ENCODE peak calls at places on chromosomes 7 and 10, in seven cellular contexts. I is Karpas-422, E is upper lobe of right lung, C is endothelial cell of umbilical vein, G is SJSA1, F is SK-N-SH, X is stomach. T is an unnamed sample. For H3K4me1, the result is how much of the 10 kb centered on the place peaks cover.

GRCh38 chr10:89563861-89564478 is 28.6 kb upstream of the SLC16A12 start:
- DNase-seq in I (peak), E (no peak), C (peak), G (peak), F (peak), X (no peak), T (no peak)

GRCh38 chr10:62582804-62583208 is 208.6 kb downstream of the ZNF365 start:
- DNase-seq in I (no peak), E (peak), C (no peak), G (peak), F (no peak), X (peak), T (peak)

GRCh38 chr10:86652361-86653202 is 1.8 kb upstream of the OPN4 start:
- DNase-seq in I (no peak), E (peak), C (no peak), G (peak), F (peak), X (no peak), T (peak)

GRCh38 chr7:36490335-36490940 is 100.8 kb downstream of the ANLN start:
- DNase-seq in I (no peak), E (no peak), C (peak), G (no peak), F (no peak), X (no peak), T (no peak)

GRCh38 chr10:30686706-30687105 is 57.2 kb upstream of the LYZL2 start:
- DNase-seq in I (no peak), E (no peak), C (no peak), G (no peak), F (no peak), X (no peak), T (no peak)

GRCh38 chr7:120583835-120584586 is 273.9 kb downstream of the TSPAN12 start:
- DNase-seq in I (no peak), E (no peak), C (peak), G (peak), F (no peak), X (no peak), T (no peak)

GRCh38 chr10:43648392-43649148 is at the start of gene ZNF32:
- DNase-seq in I (peak), E (peak), C (peak), G (peak), F (peak), X (peak), T (peak)

GRCh38 chr10:49082767-49083166 is 32.6 kb downstream of the VSTM4 start:
- DNase-seq in I (no peak), E (no peak), C (no peak), G (no peak), F (no peak), X (no peak), T (peak)

GRCh38 chr10:80460399-80461207 is 6.5 kb downstream of the TSPAN14 start:
- DNase-seq in I (no peak), E (peak), C (peak), G (no peak), F (no peak), X (peak), T (peak)

GRCh38 chr7:98922392-98923107 is 44.2 kb downstream of the TRRAP start:
- DNase-seq in I (no peak), E (peak), C (no peak), G (no peak), F (no peak), X (peak), T (no peak)

GRCh38 chr10:43166879-43167490 is 28.7 kb downstream of the CSGALNACT2 start:
- DNase-seq in I (no peak), E (no peak), C (no peak), G (no peak), F (no peak), X (no peak), T (no peak)

GRCh38 chr10:1367938-1368697 is 311.9 kb downstream of the WDR37 start:
- DNase-seq in I (no peak), E (no peak), C (no peak), G (no peak), F (peak), X (no peak), T (no peak)

GRCh38 chr7:2719007-2719406 is 31.0 kb downstream of the AMZ1 start:
- DNase-seq in I (peak), E (no peak), C (no peak), G (no peak), F (peak), X (no peak), T (no peak)

GRCh38 chr10:4671451-4672145 is 154.4 kb upstream of the AKR1E2 start:
- DNase-seq in I (no peak), E (no peak), C (no peak), G (peak), F (no peak), X (no peak), T (no peak)

GRCh38 chr10:73887038-73888015 is 13.0 kb upstream of the CAMK2G start:
- DNase-seq in I (no peak), E (peak), C (peak), G (peak), F (peak), X (peak), T (peak)

GRCh38 chr10:87935290-87936141 is 72.1 kb downstream of the PTEN start:
- DNase-seq in I (no peak), E (no peak), C (no peak), G (no peak), F (no peak), X (no peak), T (no peak)

GRCh38 chr10:121598261-121599249 is at the start of gene FGFR2:
- DNase-seq in I (no peak), E (peak), C (peak), G (peak), F (peak), X (peak), T (peak)

GRCh38 chr10:125000366-125001312 is 58.7 kb downstream of the ZRANB1 start:
- DNase-seq in I (no peak), E (peak), C (no peak), G (no peak), F (peak), X (peak), T (peak)

GRCh38 chr7:79882916-79883315 is 251.7 kb upstream of the GNAI1 start:
- DNase-seq in I (no peak), E (no peak), C (no peak), G (no peak), F (no peak), X (no peak), T (no peak)

GRCh38 chr7:91655656-91656055 is 224.8 kb downstream of the MTERF1 start:
- DNase-seq in I (no peak), E (no peak), C (no peak), G (no peak), F (no peak), X (no peak), T (no peak)

GRCh38 chr7:149624006-149624405 is 126.4 kb upstream of the ZNF746 start:
- DNase-seq in I (peak), E (peak), C (peak), G (no peak), F (peak), X (peak), T (peak)

GRCh38 chr7:41624818-41625217 is 78.1 kb downstream of the INHBA start:
- DNase-seq in I (no peak), E (no peak), C (no peak), G (no peak), F (no peak), X (no peak), T (no peak)

GRCh38 chr7:130559184-130559583 is 67.3 kb downstream of the MEST start:
- DNase-seq in I (no peak), E (no peak), C (no peak), G (no peak), F (no peak), X (no peak), T (no peak)

GRCh38 chr7:139830292-139830691 is 1.2 kb downstream of the TBXAS1 start:
- DNase-seq in I (no peak), E (no peak), C (no peak), G (no peak), F (no peak), X (no peak), T (no peak)

GRCh38 chr7:37901236-37901827 is 15.3 kb downstream of the SFRP4 start:
- DNase-seq in I (peak), E (no peak), C (peak), G (peak), F (peak), X (no peak), T (no peak)

GRCh38 chr7:18459439-18459838 is 36.1 kb upstream of the HDAC9 start:
- DNase-seq in I (no peak), E (no peak), C (no peak), G (no peak), F (no peak), X (no peak), T (no peak)

GRCh38 chr10:120586471-120586872 is 129.4 kb downstream of the PLPP4 start:
- DNase-seq in I (no peak), E (no peak), C (no peak), G (peak), F (no peak), X (no peak), T (no peak)

GRCh38 chr7:95950698-95951097 is 178.3 kb downstream of the DYNC1I1 start:
- DNase-seq in I (no peak), E (no peak), C (no peak), G (no peak), F (no peak), X (no peak), T (no peak)

DNA sequence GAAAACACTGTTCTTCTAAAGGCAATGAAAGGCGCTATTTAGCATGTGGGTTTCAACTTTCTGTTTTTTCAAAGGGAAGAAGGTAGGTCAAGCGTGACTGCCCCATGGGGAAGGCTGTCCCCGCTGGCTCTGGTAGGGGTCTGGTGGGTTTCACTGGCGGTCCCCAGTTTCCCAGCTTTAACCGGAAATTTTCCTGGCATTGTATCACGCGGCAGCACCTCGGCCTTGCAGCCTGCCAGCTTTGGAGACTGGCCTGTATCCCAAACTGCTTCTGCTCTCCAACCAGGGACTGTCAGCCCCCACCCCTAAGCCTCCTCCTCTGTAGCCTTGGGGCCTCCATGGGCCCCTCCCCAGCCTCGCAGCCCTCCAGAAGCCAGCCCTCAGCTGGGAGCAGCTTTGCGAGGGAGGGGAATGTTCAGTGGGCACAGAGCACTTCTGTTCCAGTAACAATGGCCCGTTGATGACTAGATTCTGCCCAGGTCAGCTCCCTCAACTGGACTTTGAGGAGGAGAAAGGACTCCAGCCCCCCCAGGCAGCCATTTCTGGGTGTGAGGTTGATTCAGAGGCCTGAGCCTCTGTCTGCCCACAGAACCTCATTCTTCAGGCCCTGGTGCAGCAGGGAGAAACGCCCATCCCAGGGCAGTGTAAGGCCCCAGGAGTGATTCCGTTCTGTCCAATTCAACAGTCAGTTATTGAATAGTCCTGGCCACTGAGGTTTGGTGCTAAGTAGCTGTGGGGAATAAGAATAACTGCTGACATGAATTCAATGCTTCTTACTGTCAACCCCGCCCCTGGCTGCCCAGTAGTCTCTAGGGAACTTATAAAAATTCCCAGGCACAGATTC is 17.1 kb downstream of the CHST3 start:
- DNase-seq in I (no peak), E (no peak), C (peak), G (peak), F (peak), X (no peak), T (no peak)
- H3K4me1 ChIP-seq in I (under half), E (half or more), C (half or more), G (half or more), F (under half), X (half or more), T (under half)

GRCh38 chr7:132548489-132549078 is 27.7 kb downstream of the PLXNA4 start:
- DNase-seq in I (no peak), E (no peak), C (peak), G (no peak), F (no peak), X (no peak), T (no peak)
- H3K4me3 ChIP-seq in I (no peak), E (no peak), C (no peak), G (no peak), F (no peak), X (no peak), T (no peak)

GRCh38 chr7:43652364-43652763 is 69.5 kb downstream of the STK17A start:
- DNase-seq in I (no peak), E (no peak), C (no peak), G (no peak), F (no peak), X (no peak), T (no peak)
- H3K27ac ChIP-seq in I (peak), E (no peak), C (no peak), G (no peak), F (peak), X (peak), T (no peak)

GRCh38 chr7:142796001-142796500 is 25.3 kb downstream of the PRSS2 start:
- DNase-seq in I (no peak), E (no peak), C (no peak), G (no peak), F (no peak), X (no peak), T (no peak)
- H3K4me1 ChIP-seq in I (under half), E (under half), C (under half), G (under half), F (under half), X (under half), T (under half)

GRCh38 chr7:138670594-138670993 is 30.6 kb downstream of the SVOPL start:
- DNase-seq in I (no peak), E (no peak), C (no peak), G (no peak), F (no peak), X (no peak), T (no peak)

GRCh38 chr7:138667535-138667934 is 33.6 kb downstream of the SVOPL start:
- DNase-seq in I (no peak), E (no peak), C (no peak), G (no peak), F (no peak), X (no peak), T (no peak)

GRCh38 chr7:138668197-138668596 is 33.0 kb downstream of the SVOPL start:
- DNase-seq in I (no peak), E (no peak), C (no peak), G (no peak), F (no peak), X (no peak), T (no peak)

GRCh38 chr7:138669364-138669763 is 31.8 kb downstream of the SVOPL start:
- DNase-seq in I (no peak), E (no peak), C (no peak), G (no peak), F (no peak), X (no peak), T (no peak)

GRCh38 chr7:138668946-138669345 is 32.2 kb downstream of the SVOPL start:
- DNase-seq in I (no peak), E (no peak), C (no peak), G (no peak), F (no peak), X (no peak), T (no peak)
- H3K4me3 ChIP-seq in I (no peak), E (no peak), C (no peak), G (no peak), F (no peak), X (no peak), T (no peak)

GRCh38 chr10:104316321-104317099 is 21.8 kb downstream of the ITPRIP start:
- DNase-seq in I (no peak), E (no peak), C (no peak), G (no peak), F (no peak), X (no peak), T (no peak)

GRCh38 chr10:104315486-104315921 is 22.8 kb downstream of the ITPRIP start:
- DNase-seq in I (no peak), E (peak), C (no peak), G (no peak), F (no peak), X (no peak), T (no peak)

GRCh38 chr10:104317195-104318095 is 20.8 kb downstream of the ITPRIP start:
- DNase-seq in I (peak), E (peak), C (no peak), G (no peak), F (no peak), X (no peak), T (peak)

GRCh38 chr10:104318810-104319684 is 19.2 kb downstream of the ITPRIP start:
- DNase-seq in I (no peak), E (peak), C (no peak), G (no peak), F (no peak), X (no peak), T (peak)

DNA sequence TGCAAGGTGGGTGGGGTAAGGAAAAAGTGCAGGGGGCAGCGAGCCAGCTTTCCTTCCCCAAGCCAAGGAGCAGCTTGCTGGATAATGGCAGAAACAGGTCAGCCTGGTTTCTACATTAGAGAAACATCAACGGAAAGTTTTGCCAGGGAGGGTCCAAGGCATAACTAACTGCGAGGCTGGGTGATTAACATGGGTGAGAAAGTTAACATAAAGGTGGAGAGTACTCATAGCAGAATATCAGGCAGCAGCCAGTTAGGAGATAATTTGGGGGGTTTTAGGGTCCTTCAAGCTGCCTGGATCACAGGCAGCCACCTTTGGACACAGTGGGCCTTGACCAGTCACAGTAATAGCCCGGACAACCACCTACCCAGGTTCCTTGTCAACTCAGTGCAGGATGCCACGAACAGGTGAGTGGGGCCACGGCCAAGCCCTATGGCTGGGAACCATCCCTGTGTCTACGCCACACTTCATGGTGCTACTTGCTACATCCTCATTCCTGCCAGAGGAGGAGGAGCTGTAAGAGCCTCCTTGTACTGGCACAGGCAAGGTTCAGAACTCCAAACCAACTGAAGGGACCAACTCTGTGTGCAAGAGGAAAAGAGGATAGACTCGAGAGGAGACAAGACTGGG is 20.1 kb downstream of the ITPRIP start:
- DNase-seq in I (no peak), E (peak), C (no peak), G (no peak), F (no peak), X (no peak), T (peak)
- H3K27ac ChIP-seq in I (no peak), E (no peak), C (no peak), G (no peak), F (no peak), X (no peak), T (no peak)

DNA sequence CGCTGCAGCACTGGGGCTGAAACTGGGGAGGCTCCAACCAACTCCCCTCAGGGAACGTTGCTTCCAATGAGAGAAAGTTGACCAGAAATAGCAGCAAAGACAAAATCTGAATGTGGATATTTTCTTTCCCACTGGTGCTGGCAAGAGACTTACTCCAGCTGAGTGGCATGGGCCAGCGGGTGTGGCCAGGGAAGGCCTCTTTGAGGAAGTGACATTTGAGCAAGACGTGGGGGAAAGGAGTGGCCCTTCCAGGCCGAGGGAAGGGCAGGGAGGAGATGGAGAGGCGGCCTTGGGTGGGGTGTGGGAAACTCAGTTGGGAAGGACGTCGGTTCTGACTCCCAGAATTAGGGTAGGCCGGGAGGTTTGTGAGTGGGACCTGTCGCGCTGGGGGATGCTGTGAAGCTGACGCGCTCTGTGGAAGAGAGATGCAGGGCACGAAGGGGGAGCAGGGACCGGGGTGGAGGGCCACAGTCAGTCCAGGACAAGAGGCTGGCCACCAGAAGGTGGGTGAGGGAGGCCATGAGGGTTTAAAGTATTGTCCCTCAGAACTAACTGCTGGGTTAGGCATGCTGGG is 96.7 kb upstream of the IKZF1 start:
- DNase-seq in I (no peak), E (peak), C (no peak), G (no peak), F (no peak), X (no peak), T (peak)
- H3K4me1 ChIP-seq in I (under half), E (under half), C (under half), G (under half), F (under half), X (under half), T (under half)